ENCODE peak calls at places on chromosomes 13 and 19, in five cellular contexts. One of them, this sample, is unnamed. For H3K27me3 and H3K36me3, the result is how much of the 10 kb centered on the place peaks cover.

GRCh38 chr13:77988355-77988754 is 69.7 kb upstream of the EDNRB start:
- DNase-seq in upper lobe of left lung: no peak
- DNase-seq in spleen: no peak
- DNase-seq in adrenal gland: no peak
- DNase-seq in uterus: no peak
- DNase-seq in this sample: no peak

GRCh38 chr13:113928701-113929627 is 44.9 kb downstream of the C13orf46 start:
- DNase-seq in upper lobe of left lung: peak
- DNase-seq in uterus: peak
- DNase-seq in spleen: peak
- DNase-seq in adrenal gland: peak
- DNase-seq in this sample: no peak

GRCh38 chr19:22332924-22333323 is 46.7 kb downstream of the ZNF729 start:
- DNase-seq in spleen: no peak
- DNase-seq in adrenal gland: no peak
- DNase-seq in uterus: no peak
- DNase-seq in upper lobe of left lung: no peak
- DNase-seq in this sample: no peak

GRCh38 chr19:28294395-28294794 is 918.6 kb downstream of the UQCRFS1 start:
- DNase-seq in uterus: no peak
- DNase-seq in adrenal gland: no peak
- DNase-seq in upper lobe of left lung: no peak
- DNase-seq in spleen: no peak
- DNase-seq in this sample: no peak

GRCh38 chr19:4844348-4845179 is 13.1 kb upstream of the TICAM1 start:
- DNase-seq in upper lobe of left lung: no peak
- DNase-seq in adrenal gland: no peak
- DNase-seq in spleen: no peak
- DNase-seq in uterus: peak
- DNase-seq in this sample: no peak

GRCh38 chr13:109156181-109156935 is 526.9 kb downstream of the MYO16 start:
- DNase-seq in uterus: no peak
- DNase-seq in spleen: no peak
- DNase-seq in upper lobe of left lung: peak
- DNase-seq in adrenal gland: no peak
- DNase-seq in this sample: no peak

GRCh38 chr19:55189424-55189823 is 9.3 kb upstream of the SYT5 start:
- DNase-seq in upper lobe of left lung: no peak
- DNase-seq in spleen: no peak
- DNase-seq in adrenal gland: peak
- DNase-seq in uterus: peak
- DNase-seq in this sample: no peak

GRCh38 chr13:98494769-98495168 is 82.1 kb downstream of the STK24 start:
- DNase-seq in spleen: no peak
- DNase-seq in uterus: no peak
- DNase-seq in adrenal gland: no peak
- DNase-seq in upper lobe of left lung: no peak
- DNase-seq in this sample: no peak

GRCh38 chr19:56091751-56092546 is 29.1 kb downstream of the ZNF787 start:
- DNase-seq in adrenal gland: no peak
- DNase-seq in upper lobe of left lung: peak
- DNase-seq in spleen: no peak
- DNase-seq in uterus: no peak
- DNase-seq in this sample: no peak

GRCh38 chr13:31885994-31886393 is 145.6 kb upstream of the FRY start:
- DNase-seq in spleen: no peak
- DNase-seq in upper lobe of left lung: no peak
- DNase-seq in uterus: no peak
- DNase-seq in adrenal gland: no peak
- DNase-seq in this sample: no peak

GRCh38 chr13:24254151-24254810 is 55.1 kb upstream of the C1QTNF9 start:
- DNase-seq in adrenal gland: no peak
- DNase-seq in upper lobe of left lung: no peak
- DNase-seq in uterus: no peak
- DNase-seq in spleen: no peak
- DNase-seq in this sample: peak

GRCh38 chr13:32037471-32037870 is 5.9 kb downstream of the FRY start:
- DNase-seq in spleen: no peak
- DNase-seq in adrenal gland: no peak
- DNase-seq in uterus: no peak
- DNase-seq in upper lobe of left lung: no peak
- DNase-seq in this sample: no peak

GRCh38 chr13:108200781-108201398 is 14.4 kb downstream of the LIG4 start:
- DNase-seq in spleen: no peak
- DNase-seq in adrenal gland: no peak
- DNase-seq in uterus: no peak
- DNase-seq in upper lobe of left lung: no peak
- DNase-seq in this sample: no peak

GRCh38 chr13:45823583-45823982 is 28.0 kb downstream of the SIAH3 start:
- DNase-seq in spleen: no peak
- DNase-seq in upper lobe of left lung: no peak
- DNase-seq in adrenal gland: no peak
- DNase-seq in uterus: no peak
- DNase-seq in this sample: no peak

GRCh38 chr19:35484637-35485036 is 5.6 kb downstream of the KRTDAP start:
- DNase-seq in adrenal gland: no peak
- DNase-seq in upper lobe of left lung: no peak
- DNase-seq in uterus: no peak
- DNase-seq in spleen: peak
- DNase-seq in this sample: no peak

GRCh38 chr13:47858042-47858677 is 142.9 kb downstream of the SUCLA2 start:
- DNase-seq in uterus: no peak
- DNase-seq in spleen: no peak
- DNase-seq in upper lobe of left lung: no peak
- DNase-seq in adrenal gland: no peak
- DNase-seq in this sample: no peak

GRCh38 chr19:42060117-42060516 is 9.9 kb downstream of the GRIK5 start:
- DNase-seq in uterus: no peak
- DNase-seq in adrenal gland: no peak
- DNase-seq in spleen: no peak
- DNase-seq in upper lobe of left lung: no peak
- DNase-seq in this sample: no peak

GRCh38 chr19:16463991-16464575 is 7.7 kb downstream of the EPS15L1 start:
- DNase-seq in upper lobe of left lung: no peak
- DNase-seq in spleen: no peak
- DNase-seq in adrenal gland: no peak
- DNase-seq in uterus: no peak
- DNase-seq in this sample: no peak

GRCh38 chr19:33333615-33334014 is 31.3 kb upstream of the CEBPA start:
- DNase-seq in adrenal gland: no peak
- DNase-seq in upper lobe of left lung: no peak
- DNase-seq in spleen: no peak
- DNase-seq in uterus: no peak
- DNase-seq in this sample: no peak

GRCh38 chr19:16402076-16402475 is 69.7 kb downstream of the EPS15L1 start:
- DNase-seq in upper lobe of left lung: no peak
- DNase-seq in adrenal gland: no peak
- DNase-seq in uterus: no peak
- DNase-seq in spleen: peak
- DNase-seq in this sample: no peak

GRCh38 chr19:17580470-17581000 is 25.1 kb downstream of the COLGALT1 start:
- DNase-seq in uterus: no peak
- DNase-seq in spleen: no peak
- DNase-seq in adrenal gland: no peak
- DNase-seq in upper lobe of left lung: peak
- DNase-seq in this sample: no peak
- TF ChIP-seq POLR2A in uterus: no peak
- TF ChIP-seq POLR2A in spleen: no peak
- TF ChIP-seq POLR2A in adrenal gland: no peak
- TF ChIP-seq POLR2A in upper lobe of left lung: no peak
- TF ChIP-seq POLR2A in this sample: no peak

GRCh38 chr13:110227416-110227815 is 79.5 kb downstream of the COL4A1 start:
- DNase-seq in upper lobe of left lung: no peak
- DNase-seq in adrenal gland: no peak
- DNase-seq in spleen: no peak
- DNase-seq in uterus: no peak
- DNase-seq in this sample: no peak

GRCh38 chr13:110225609-110226008 is 81.3 kb downstream of the COL4A1 start:
- DNase-seq in spleen: no peak
- DNase-seq in adrenal gland: peak
- DNase-seq in uterus: no peak
- DNase-seq in upper lobe of left lung: no peak
- DNase-seq in this sample: no peak

GRCh38 chr13:110225007-110225406 is 82.0 kb downstream of the COL4A1 start:
- DNase-seq in spleen: no peak
- DNase-seq in adrenal gland: peak
- DNase-seq in uterus: no peak
- DNase-seq in upper lobe of left lung: no peak
- DNase-seq in this sample: no peak

GRCh38 chr13:110227864-110228643 is 78.9 kb downstream of the COL4A1 start:
- DNase-seq in upper lobe of left lung: peak
- DNase-seq in uterus: no peak
- DNase-seq in adrenal gland: no peak
- DNase-seq in spleen: no peak
- DNase-seq in this sample: no peak

DNA sequence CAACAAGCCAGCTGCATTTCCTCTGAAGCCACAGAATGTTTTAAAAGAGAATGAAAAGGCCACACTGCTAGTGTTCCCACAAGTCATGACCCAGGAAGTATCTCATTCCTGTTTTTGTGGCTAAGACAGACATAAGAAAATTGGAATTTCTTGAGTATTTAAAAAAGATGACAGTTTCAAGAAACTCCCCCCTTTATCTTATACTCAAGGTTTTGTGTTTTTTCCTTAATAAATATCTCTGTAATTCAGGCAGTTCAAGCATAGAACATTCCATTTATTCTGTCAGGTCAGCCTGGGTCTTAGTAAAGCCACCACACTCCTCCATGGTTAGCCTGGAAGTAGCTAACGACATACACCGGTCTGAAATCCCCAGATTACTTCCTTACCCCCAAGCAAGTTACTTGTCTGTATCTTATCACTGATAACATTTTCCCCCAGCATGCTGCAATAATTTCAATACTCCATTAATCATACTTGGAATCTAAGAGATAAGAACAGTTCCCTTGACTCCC is 80.8 kb downstream of the COL4A1 start:
- DNase-seq in spleen: no peak
- DNase-seq in adrenal gland: no peak
- DNase-seq in uterus: no peak
- DNase-seq in upper lobe of left lung: no peak
- DNase-seq in this sample: no peak
- H3K27me3 ChIP-seq in spleen: under half
- H3K27me3 ChIP-seq in adrenal gland: under half
- H3K27me3 ChIP-seq in uterus: under half
- H3K27me3 ChIP-seq in upper lobe of left lung: under half
- H3K27me3 ChIP-seq in this sample: under half

DNA sequence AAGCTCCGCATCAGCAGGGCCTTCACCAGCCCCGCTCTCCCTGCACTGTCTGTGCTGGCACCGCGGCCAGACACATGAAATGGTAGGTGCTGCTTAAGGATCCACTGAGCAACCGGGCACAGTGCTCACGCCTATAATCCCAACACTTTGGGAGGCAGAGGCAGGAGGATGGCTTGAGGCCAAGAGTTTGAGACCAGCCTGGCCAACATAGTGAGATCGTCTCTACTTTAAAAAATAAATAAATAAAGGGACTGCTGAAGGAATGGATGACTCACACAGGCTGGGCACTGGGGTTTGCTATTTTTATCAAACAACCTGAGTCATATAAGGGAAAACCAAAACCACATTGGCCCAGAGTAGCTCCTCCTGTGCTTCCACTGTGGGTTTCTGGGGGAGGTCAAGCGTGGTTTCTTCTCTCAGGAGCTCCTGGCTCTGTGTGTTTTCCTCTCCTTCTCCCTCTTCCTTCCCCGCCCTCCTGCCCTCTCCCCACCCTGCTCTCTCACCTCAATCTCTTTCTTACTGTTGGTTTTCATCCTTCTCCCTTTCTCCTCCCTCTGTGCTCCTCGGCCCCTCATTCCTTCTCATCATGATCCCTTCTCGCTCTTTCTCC is 21.3 kb downstream of the VRK3 start:
- DNase-seq in spleen: no peak
- DNase-seq in upper lobe of left lung: no peak
- DNase-seq in adrenal gland: peak
- DNase-seq in uterus: peak
- DNase-seq in this sample: no peak
- H3K36me3 ChIP-seq in spleen: half or more
- H3K36me3 ChIP-seq in upper lobe of left lung: half or more
- H3K36me3 ChIP-seq in adrenal gland: under half
- H3K36me3 ChIP-seq in uterus: under half
- H3K36me3 ChIP-seq in this sample: under half

DNA sequence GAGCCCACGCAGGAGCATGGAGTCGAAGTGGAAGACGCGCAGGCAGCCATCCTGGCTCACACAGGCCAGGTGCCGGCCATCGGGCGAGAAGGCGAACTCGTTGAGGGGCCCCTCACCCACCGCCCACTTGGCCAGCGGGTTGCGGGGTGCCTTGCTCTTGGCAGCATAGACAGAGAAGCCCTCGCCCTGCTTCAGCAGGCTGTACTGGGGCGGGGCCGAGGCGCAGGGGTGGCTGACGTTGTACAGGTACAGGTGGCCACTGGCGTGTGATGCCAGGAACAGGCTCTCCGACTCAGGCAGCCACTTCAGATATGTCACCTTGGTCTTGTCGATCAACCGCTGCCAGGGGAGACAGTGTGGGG is 4.2 kb upstream of the DMPK start:
- DNase-seq in spleen: no peak
- DNase-seq in adrenal gland: no peak
- DNase-seq in uterus: no peak
- DNase-seq in upper lobe of left lung: peak
- DNase-seq in this sample: no peak
- TF ChIP-seq POLR2A in spleen: no peak
- TF ChIP-seq POLR2A in adrenal gland: no peak
- TF ChIP-seq POLR2A in uterus: no peak
- TF ChIP-seq POLR2A in upper lobe of left lung: no peak
- TF ChIP-seq POLR2A in this sample: no peak

GRCh38 chr19:29587518-29587986 is 18.5 kb upstream of the POP4 start:
- DNase-seq in uterus: no peak
- DNase-seq in adrenal gland: no peak
- DNase-seq in upper lobe of left lung: no peak
- DNase-seq in spleen: no peak
- DNase-seq in this sample: peak
- H3K27me3 ChIP-seq in uterus: under half
- H3K27me3 ChIP-seq in adrenal gland: under half
- H3K27me3 ChIP-seq in upper lobe of left lung: under half
- H3K27me3 ChIP-seq in spleen: under half
- H3K27me3 ChIP-seq in this sample: under half

DNA sequence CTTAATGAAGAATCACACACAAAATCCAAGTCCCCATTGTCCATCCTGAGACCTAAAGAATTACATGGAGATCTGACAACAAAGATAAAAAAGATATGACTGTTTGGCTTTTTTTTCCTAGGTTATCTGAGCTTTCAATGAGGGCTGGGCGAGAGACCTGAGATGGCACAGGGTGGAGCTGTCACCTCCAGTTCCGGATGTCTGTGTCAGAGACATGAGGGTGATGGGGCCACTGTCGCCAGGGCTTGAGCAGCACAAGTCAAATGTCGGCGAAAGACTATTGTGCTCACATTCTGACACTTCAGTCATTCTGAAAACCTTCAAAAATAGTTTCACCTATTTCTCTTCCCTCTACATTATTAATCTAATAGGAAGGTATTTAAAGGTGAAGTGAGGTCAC is 65.7 kb downstream of the SLC7A1 start:
- DNase-seq in upper lobe of left lung: no peak
- DNase-seq in adrenal gland: no peak
- DNase-seq in spleen: no peak
- DNase-seq in uterus: no peak
- DNase-seq in this sample: no peak
- H3K36me3 ChIP-seq in upper lobe of left lung: under half
- H3K36me3 ChIP-seq in adrenal gland: under half
- H3K36me3 ChIP-seq in spleen: half or more
- H3K36me3 ChIP-seq in uterus: under half
- H3K36me3 ChIP-seq in this sample: under half